ENCODE peak calls at places on chromosomes 5 and 9, in seven cellular contexts. One of them, this sample, is unnamed.

GRCh38 chr5:154857091-154857533 is 1.3 kb upstream of the CNOT8 start:
- DNase-seq in psoas muscle: peak; percentile 86
- DNase-seq in CD4-positive, alpha-beta memory T cell: no peak
- DNase-seq in SJCRH30: no peak
- DNase-seq in upper lobe of right lung: no peak
- DNase-seq in adrenal gland: no peak
- DNase-seq in IMR-90: no peak
- DNase-seq in this sample: peak; percentile 91

GRCh38 chr5:8332666-8333444 is 463.9 kb downstream of the MTRR start:
- DNase-seq in psoas muscle: no peak
- DNase-seq in CD4-positive, alpha-beta memory T cell: no peak
- DNase-seq in SJCRH30: no peak
- DNase-seq in upper lobe of right lung: no peak
- DNase-seq in adrenal gland: no peak
- DNase-seq in IMR-90: no peak
- DNase-seq in this sample: no peak

GRCh38 chr5:150068472-150068871 is 17.9 kb downstream of the CSF1R start:
- DNase-seq in psoas muscle: no peak
- DNase-seq in CD4-positive, alpha-beta memory T cell: no peak
- DNase-seq in SJCRH30: no peak
- DNase-seq in upper lobe of right lung: peak; percentile 46
- DNase-seq in adrenal gland: peak; percentile 28
- DNase-seq in IMR-90: no peak
- DNase-seq in this sample: no peak

GRCh38 chr9:78821126-78821822 is 524.3 kb downstream of the PSAT1 start:
- DNase-seq in psoas muscle: no peak
- DNase-seq in CD4-positive, alpha-beta memory T cell: peak; percentile 11
- DNase-seq in SJCRH30: peak; percentile 61
- DNase-seq in upper lobe of right lung: no peak
- DNase-seq in adrenal gland: peak; percentile 43
- DNase-seq in IMR-90: peak; percentile 42
- DNase-seq in this sample: no peak

GRCh38 chr5:7372399-7372798 is 23.5 kb upstream of the ADCY2 start:
- DNase-seq in psoas muscle: no peak
- DNase-seq in CD4-positive, alpha-beta memory T cell: no peak
- DNase-seq in SJCRH30: no peak
- DNase-seq in upper lobe of right lung: no peak
- DNase-seq in adrenal gland: no peak
- DNase-seq in IMR-90: no peak
- DNase-seq in this sample: no peak

GRCh38 chr5:103375356-103375755 is 116.8 kb downstream of the MACIR start:
- DNase-seq in psoas muscle: no peak
- DNase-seq in CD4-positive, alpha-beta memory T cell: no peak
- DNase-seq in SJCRH30: peak; percentile 68
- DNase-seq in upper lobe of right lung: no peak
- DNase-seq in adrenal gland: no peak
- DNase-seq in IMR-90: peak; percentile 92
- DNase-seq in this sample: no peak

GRCh38 chr9:129569506-129570449 is 51.1 kb downstream of the C9orf50 start:
- DNase-seq in psoas muscle: no peak
- DNase-seq in CD4-positive, alpha-beta memory T cell: no peak
- DNase-seq in SJCRH30: peak; percentile 61
- DNase-seq in upper lobe of right lung: no peak
- DNase-seq in adrenal gland: peak; percentile 45
- DNase-seq in IMR-90: peak; percentile 36
- DNase-seq in this sample: no peak

GRCh38 chr5:174755103-174755502 is 30.7 kb downstream of the MSX2 start:
- DNase-seq in psoas muscle: no peak
- DNase-seq in CD4-positive, alpha-beta memory T cell: no peak
- DNase-seq in SJCRH30: peak; percentile 39
- DNase-seq in upper lobe of right lung: no peak
- DNase-seq in adrenal gland: no peak
- DNase-seq in IMR-90: peak; percentile 22
- DNase-seq in this sample: no peak

GRCh38 chr9:108511200-108511756 is 344.5 kb downstream of the ACTL7B start:
- DNase-seq in psoas muscle: no peak
- DNase-seq in CD4-positive, alpha-beta memory T cell: no peak
- DNase-seq in SJCRH30: no peak
- DNase-seq in upper lobe of right lung: no peak
- DNase-seq in adrenal gland: no peak
- DNase-seq in IMR-90: peak; percentile 85
- DNase-seq in this sample: no peak

GRCh38 chr5:6700074-6700685 is 13.1 kb upstream of the TENT4A start:
- DNase-seq in psoas muscle: no peak
- DNase-seq in CD4-positive, alpha-beta memory T cell: no peak
- DNase-seq in SJCRH30: no peak
- DNase-seq in upper lobe of right lung: no peak
- DNase-seq in adrenal gland: no peak
- DNase-seq in IMR-90: no peak
- DNase-seq in this sample: no peak

GRCh38 chr5:124553911-124554310 is 192.5 kb downstream of the ZNF608 start:
- DNase-seq in psoas muscle: no peak
- DNase-seq in CD4-positive, alpha-beta memory T cell: no peak
- DNase-seq in SJCRH30: no peak
- DNase-seq in upper lobe of right lung: no peak
- DNase-seq in adrenal gland: no peak
- DNase-seq in IMR-90: no peak
- DNase-seq in this sample: no peak

GRCh38 chr9:124973807-124974206 is 32.9 kb upstream of the GOLGA1 start:
- DNase-seq in psoas muscle: no peak
- DNase-seq in CD4-positive, alpha-beta memory T cell: no peak
- DNase-seq in SJCRH30: no peak
- DNase-seq in upper lobe of right lung: no peak
- DNase-seq in adrenal gland: no peak
- DNase-seq in IMR-90: no peak
- DNase-seq in this sample: no peak

GRCh38 chr9:124975131-124975530 is 34.2 kb upstream of the GOLGA1 start:
- DNase-seq in psoas muscle: no peak
- DNase-seq in CD4-positive, alpha-beta memory T cell: no peak
- DNase-seq in SJCRH30: no peak
- DNase-seq in upper lobe of right lung: no peak
- DNase-seq in adrenal gland: no peak
- DNase-seq in IMR-90: peak; percentile 30
- DNase-seq in this sample: no peak

GRCh38 chr9:124968238-124968637 is 27.4 kb upstream of the GOLGA1 start:
- DNase-seq in psoas muscle: no peak
- DNase-seq in CD4-positive, alpha-beta memory T cell: no peak
- DNase-seq in SJCRH30: no peak
- DNase-seq in upper lobe of right lung: no peak
- DNase-seq in adrenal gland: no peak
- DNase-seq in IMR-90: no peak
- DNase-seq in this sample: no peak

GRCh38 chr9:124969401-124969800 is 28.5 kb upstream of the GOLGA1 start:
- DNase-seq in psoas muscle: no peak
- DNase-seq in CD4-positive, alpha-beta memory T cell: no peak
- DNase-seq in SJCRH30: no peak
- DNase-seq in upper lobe of right lung: no peak
- DNase-seq in adrenal gland: no peak
- DNase-seq in IMR-90: no peak
- DNase-seq in this sample: no peak

DNA sequence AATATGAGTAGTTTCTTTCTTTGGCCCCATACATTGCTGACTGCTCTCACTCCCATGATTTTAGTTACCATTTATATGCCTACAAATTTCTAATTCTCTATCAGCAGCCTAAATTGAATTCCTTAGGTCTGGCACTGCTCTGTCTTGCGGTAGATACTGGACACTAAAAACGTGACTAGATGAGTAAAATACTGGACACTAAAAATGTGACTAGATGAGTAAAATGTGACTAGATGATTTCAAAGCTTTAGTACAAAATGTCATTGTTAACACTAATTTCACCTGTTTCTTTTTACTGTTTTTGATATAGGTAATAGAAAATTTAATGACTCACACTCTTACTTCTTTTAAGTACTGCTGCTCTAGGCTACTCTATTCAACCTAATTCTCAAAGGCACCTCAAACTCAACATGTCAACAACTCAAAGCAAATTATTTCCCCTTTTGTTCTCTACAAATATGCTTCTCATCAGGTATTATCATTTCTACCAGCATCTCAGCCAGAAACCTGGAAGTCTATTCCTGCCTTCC is 31.4 kb upstream of the GOLGA1 start:
- DNase-seq in psoas muscle: no peak
- DNase-seq in CD4-positive, alpha-beta memory T cell: no peak
- DNase-seq in SJCRH30: no peak
- DNase-seq in upper lobe of right lung: no peak
- DNase-seq in adrenal gland: no peak
- DNase-seq in IMR-90: no peak
- DNase-seq in this sample: no peak
- H3K36me3 ChIP-seq in psoas muscle: no peaks in the 10 kb centered on the region
- H3K36me3 ChIP-seq in CD4-positive, alpha-beta memory T cell: no peaks in the 10 kb centered on the region
- H3K36me3 ChIP-seq in SJCRH30: peaks cover 8% of the 10 kb centered on the region
- H3K36me3 ChIP-seq in upper lobe of right lung: peaks cover 53% of the 10 kb centered on the region
- H3K36me3 ChIP-seq in adrenal gland: no peaks in the 10 kb centered on the region
- H3K36me3 ChIP-seq in IMR-90: peaks cover 13% of the 10 kb centered on the region
- H3K36me3 ChIP-seq in this sample: peaks cover 17% of the 10 kb centered on the region

GRCh38 chr5:180314106-180314505 is 22.2 kb upstream of the MAPK9 start:
- DNase-seq in psoas muscle: no peak
- DNase-seq in CD4-positive, alpha-beta memory T cell: no peak
- DNase-seq in SJCRH30: no peak
- DNase-seq in upper lobe of right lung: no peak
- DNase-seq in adrenal gland: no peak
- DNase-seq in IMR-90: no peak
- DNase-seq in this sample: no peak

GRCh38 chr5:180318456-180319089 is 26.7 kb upstream of the MAPK9 start:
- DNase-seq in psoas muscle: no peak
- DNase-seq in CD4-positive, alpha-beta memory T cell: no peak
- DNase-seq in SJCRH30: no peak
- DNase-seq in upper lobe of right lung: no peak
- DNase-seq in adrenal gland: no peak
- DNase-seq in IMR-90: no peak
- DNase-seq in this sample: no peak

GRCh38 chr5:180316586-180316985 is 24.7 kb upstream of the MAPK9 start:
- DNase-seq in psoas muscle: no peak
- DNase-seq in CD4-positive, alpha-beta memory T cell: no peak
- DNase-seq in SJCRH30: no peak
- DNase-seq in upper lobe of right lung: no peak
- DNase-seq in adrenal gland: no peak
- DNase-seq in IMR-90: no peak
- DNase-seq in this sample: no peak

GRCh38 chr5:180315762-180316212 is 23.9 kb upstream of the MAPK9 start:
- DNase-seq in psoas muscle: peak; percentile 67
- DNase-seq in CD4-positive, alpha-beta memory T cell: peak; percentile 55
- DNase-seq in SJCRH30: peak; percentile 73
- DNase-seq in upper lobe of right lung: peak; percentile 89
- DNase-seq in adrenal gland: peak; percentile 83
- DNase-seq in IMR-90: peak; percentile 35
- DNase-seq in this sample: no peak

DNA sequence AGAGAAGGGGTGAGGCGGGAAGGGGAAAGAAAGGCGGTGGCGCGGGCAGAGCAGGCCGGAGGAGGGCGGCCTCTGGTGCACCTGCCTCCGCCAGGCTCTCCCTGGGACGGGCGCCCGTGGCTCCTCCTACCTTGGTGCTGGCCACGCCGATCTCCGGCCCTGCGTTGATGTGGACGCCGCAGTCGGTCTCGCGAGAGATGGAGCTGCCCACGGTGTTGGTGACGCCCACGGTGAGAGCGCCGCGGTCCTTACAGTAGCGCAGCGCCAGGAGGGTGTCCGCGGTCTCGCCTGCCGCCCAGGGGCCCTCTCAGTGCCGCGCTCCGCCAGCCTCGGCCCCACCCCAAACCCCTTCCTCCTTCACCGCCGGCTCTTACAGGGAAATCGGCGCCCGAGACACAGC is 21.8 kb upstream of the MAPK9 start:
- DNase-seq in psoas muscle: no peak
- DNase-seq in CD4-positive, alpha-beta memory T cell: no peak
- DNase-seq in SJCRH30: no peak
- DNase-seq in upper lobe of right lung: peak; percentile 91
- DNase-seq in adrenal gland: no peak
- DNase-seq in IMR-90: no peak
- DNase-seq in this sample: no peak
- H3K27ac ChIP-seq in psoas muscle: no peak overlapping the region
- H3K27ac ChIP-seq in CD4-positive, alpha-beta memory T cell: peak overlapping the region; percentile 46
- H3K27ac ChIP-seq in SJCRH30: no peak overlapping the region
- H3K27ac ChIP-seq in upper lobe of right lung: no peak overlapping the region
- H3K27ac ChIP-seq in adrenal gland: no peak overlapping the region
- H3K27ac ChIP-seq in IMR-90: no peak overlapping the region
- H3K27ac ChIP-seq in this sample: no peak overlapping the region

GRCh38 chr5:15538516-15538915 is 38.5 kb downstream of the FBXL7 start:
- DNase-seq in psoas muscle: no peak
- DNase-seq in CD4-positive, alpha-beta memory T cell: no peak
- DNase-seq in SJCRH30: peak; percentile 30
- DNase-seq in upper lobe of right lung: no peak
- DNase-seq in adrenal gland: no peak
- DNase-seq in IMR-90: no peak
- DNase-seq in this sample: no peak
- H3K36me3 ChIP-seq in psoas muscle: no peaks in the 10 kb centered on the region
- H3K36me3 ChIP-seq in CD4-positive, alpha-beta memory T cell: no peaks in the 10 kb centered on the region
- H3K36me3 ChIP-seq in SJCRH30: no peaks in the 10 kb centered on the region
- H3K36me3 ChIP-seq in upper lobe of right lung: no peaks in the 10 kb centered on the region
- H3K36me3 ChIP-seq in adrenal gland: no peaks in the 10 kb centered on the region
- H3K36me3 ChIP-seq in IMR-90: no peaks in the 10 kb centered on the region
- H3K36me3 ChIP-seq in this sample: no peaks in the 10 kb centered on the region

GRCh38 chr9:131503626-131504465 is 1.1 kb downstream of the POMT1 start:
- DNase-seq in psoas muscle: no peak
- DNase-seq in CD4-positive, alpha-beta memory T cell: peak; percentile 51
- DNase-seq in SJCRH30: peak; percentile 41
- DNase-seq in upper lobe of right lung: no peak
- DNase-seq in adrenal gland: no peak
- DNase-seq in IMR-90: peak; percentile 49
- DNase-seq in this sample: no peak

GRCh38 chr9:131499254-131499653 is 3.5 kb upstream of the POMT1 start:
- DNase-seq in psoas muscle: no peak
- DNase-seq in CD4-positive, alpha-beta memory T cell: no peak
- DNase-seq in SJCRH30: no peak
- DNase-seq in upper lobe of right lung: no peak
- DNase-seq in adrenal gland: no peak
- DNase-seq in IMR-90: no peak
- DNase-seq in this sample: no peak

GRCh38 chr9:131502781-131503625 is at the start of gene POMT1:
- DNase-seq in psoas muscle: peak; percentile 89
- DNase-seq in CD4-positive, alpha-beta memory T cell: peak; percentile 91
- DNase-seq in SJCRH30: peak; percentile 95
- DNase-seq in upper lobe of right lung: peak; percentile 95
- DNase-seq in adrenal gland: peak; percentile 89
- DNase-seq in IMR-90: peak; percentile 73
- DNase-seq in this sample: peak; percentile 85

GRCh38 chr9:131500377-131500776 is 2.3 kb upstream of the POMT1 start:
- DNase-seq in psoas muscle: no peak
- DNase-seq in CD4-positive, alpha-beta memory T cell: peak; percentile 85
- DNase-seq in SJCRH30: no peak
- DNase-seq in upper lobe of right lung: no peak
- DNase-seq in adrenal gland: no peak
- DNase-seq in IMR-90: no peak
- DNase-seq in this sample: no peak

DNA sequence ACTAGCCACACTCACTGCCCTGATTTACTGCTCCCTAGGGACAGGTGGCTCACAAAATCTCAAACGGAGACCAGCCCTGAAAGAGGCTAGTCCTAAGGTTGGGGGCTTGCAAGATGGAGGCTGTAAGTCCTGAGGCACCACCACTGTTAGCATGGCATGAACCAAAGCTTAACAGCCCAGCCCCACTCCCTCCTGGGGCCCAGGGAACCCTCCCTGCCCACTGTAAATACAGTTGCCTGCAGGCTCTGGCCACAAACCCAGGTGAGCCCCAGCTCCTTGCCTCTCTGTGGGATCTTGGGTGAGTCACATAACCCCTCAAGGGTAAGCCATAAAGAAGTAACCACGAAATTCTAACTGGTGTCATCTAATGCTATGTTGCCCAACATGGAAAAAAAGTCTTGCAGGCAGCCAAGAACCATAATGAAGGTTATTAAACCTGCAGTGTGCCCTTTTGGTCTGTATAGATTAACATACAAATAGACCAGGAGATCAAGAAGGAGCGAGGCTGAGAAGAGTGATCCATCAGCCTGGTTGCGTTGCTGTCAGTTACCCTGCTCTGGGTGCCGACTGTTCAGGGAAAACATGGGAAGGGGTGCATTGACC is 1.7 kb upstream of the POMT1 start:
- DNase-seq in psoas muscle: no peak
- DNase-seq in CD4-positive, alpha-beta memory T cell: peak; percentile 47
- DNase-seq in SJCRH30: peak; percentile 44
- DNase-seq in upper lobe of right lung: no peak
- DNase-seq in adrenal gland: no peak
- DNase-seq in IMR-90: peak; percentile 81
- DNase-seq in this sample: no peak
- H3K27ac ChIP-seq in psoas muscle: peak overlapping the region; percentile 30
- H3K27ac ChIP-seq in CD4-positive, alpha-beta memory T cell: peak overlapping the region; percentile 74
- H3K27ac ChIP-seq in SJCRH30: no peak overlapping the region
- H3K27ac ChIP-seq in upper lobe of right lung: no peak overlapping the region
- H3K27ac ChIP-seq in adrenal gland: no peak overlapping the region
- H3K27ac ChIP-seq in IMR-90: no peak overlapping the region
- H3K27ac ChIP-seq in this sample: no peak overlapping the region

This sample was measured in right atrium auricular region.